ENCODE peak calls at places on chromosome 12, in four cellular contexts. M is heart left ventricle, X is tibial nerve, Q is thyroid gland. C is an unnamed sample.
A peak's percentile ranks its signal among the peaks of the same experiment; 100 is the strongest.

GRCh38 chr12:27779416-27779815 is 617 bp upstream of the KLHL42 start:
- DNase-seq in X (peak; percentile 18), M (no peak), Q (peak; percentile 3), C (peak; percentile 55)

GRCh38 chr12:65948320-65949008 is 124.2 kb downstream of the HMGA2 start:
- DNase-seq in M (peak; percentile 73), X (peak; percentile 62), Q (peak; percentile 90), C (peak; percentile 70)

GRCh38 chr12:126773012-126773411 is 1494.0 kb upstream of the TMEM132C start:
- DNase-seq in X (no peak), M (no peak), Q (no peak), C (no peak)

GRCh38 chr12:104549820-104550480 is 93.2 kb downstream of the CHST11 start:
- DNase-seq in M (no peak), Q (no peak), X (no peak), C (no peak)

GRCh38 chr12:79886917-79887519 is 47.9 kb downstream of the PPP1R12A start:
- DNase-seq in Q (no peak), X (no peak), M (no peak), C (no peak)

GRCh38 chr12:82687020-82687951 is 580 bp downstream of the TMTC2 start:
- DNase-seq in X (no peak), Q (peak; percentile 61), M (peak; percentile 77), C (peak; percentile 28)

GRCh38 chr12:92482599-92482998 is 220.2 kb upstream of the PLEKHG7 start:
- DNase-seq in M (no peak), X (no peak), Q (no peak), C (no peak)

GRCh38 chr12:90585640-90586304 is 369.2 kb downstream of the CCER1 start:
- DNase-seq in Q (no peak), M (no peak), X (no peak), C (no peak)

GRCh38 chr12:27549231-27549800 is 25.3 kb downstream of the PPFIBP1 start:
- DNase-seq in Q (no peak), M (no peak), X (no peak), C (no peak)

GRCh38 chr12:7129647-7130536 is at the start of gene CLSTN3:
- DNase-seq in X (peak; percentile 75), M (peak; percentile 93), Q (peak; percentile 82), C (peak; percentile 88)

GRCh38 chr12:122918827-122919226 is 22.9 kb upstream of the VPS37B start:
- DNase-seq in Q (no peak), X (no peak), M (no peak), C (no peak)

GRCh38 chr12:113461666-113462065 is 10.0 kb downstream of the LHX5 start:
- DNase-seq in X (no peak), Q (no peak), M (no peak), C (no peak)

GRCh38 chr12:3962661-3963483 is 89.7 kb upstream of the PARP11 start:
- DNase-seq in Q (no peak), M (peak; percentile 51), X (no peak), C (peak; percentile 31)

GRCh38 chr12:26153421-26154154 is 28.8 kb upstream of the BHLHE41 start:
- DNase-seq in Q (no peak), X (no peak), M (no peak), C (peak; percentile 87)

GRCh38 chr12:111175404-111175803 is 193.5 kb downstream of the PHETA1 start:
- DNase-seq in X (no peak), Q (no peak), M (no peak), C (no peak)

GRCh38 chr12:27644446-27644845 is 51.8 kb upstream of the REP15 start:
- DNase-seq in Q (no peak), M (no peak), X (no peak), C (no peak)

GRCh38 chr12:44246481-44247105 is 410.7 kb downstream of the TMEM117 start:
- DNase-seq in X (no peak), M (no peak), Q (no peak), C (no peak)

GRCh38 chr12:2376855-2377657 is 324.3 kb downstream of the CACNA1C start:
- DNase-seq in X (no peak), Q (no peak), M (no peak), C (no peak)

GRCh38 chr12:127194176-127194575 is 1072.8 kb upstream of the TMEM132C start:
- DNase-seq in M (no peak), X (no peak), Q (no peak), C (no peak)

GRCh38 chr12:112919131-112919530 is 12.4 kb downstream of the OAS1 start:
- DNase-seq in X (no peak), Q (no peak), M (no peak), C (peak; percentile 31)

GRCh38 chr12:113961921-113962710 is 4.0 kb downstream of the RBM19 start:
- DNase-seq in Q (no peak), X (no peak), M (no peak), C (peak; percentile 56)

GRCh38 chr12:128938886-128939285 is 85.6 kb downstream of the GLT1D1 start:
- DNase-seq in Q (no peak), M (no peak), X (no peak), C (no peak)

GRCh38 chr12:111597731-111598636 is 1.1 kb downstream of the ATXN2 start:
- DNase-seq in Q (peak; percentile 59), M (peak; percentile 77), X (peak; percentile 19), C (peak; percentile 58)

GRCh38 chr12:47735649-47736048 is 10.4 kb upstream of the ENDOU start:
- DNase-seq in X (no peak), Q (no peak), M (peak; percentile 64), C (no peak)

GRCh38 chr12:12228402-12228801 is 38.4 kb downstream of the LRP6 start:
- DNase-seq in M (no peak), Q (no peak), X (no peak), C (no peak)

GRCh38 chr12:32443491-32443890 is 44.1 kb downstream of the FGD4 start:
- DNase-seq in Q (no peak), X (no peak), M (no peak), C (no peak)

GRCh38 chr12:27478949-27479348 is 32.4 kb downstream of the SMCO2 start:
- DNase-seq in Q (no peak), M (no peak), X (no peak), C (no peak)

GRCh38 chr12:24561882-24562760 is 386.8 kb downstream of the BCAT1 start:
- DNase-seq in Q (peak; percentile 82), M (peak; percentile 75), X (peak; percentile 73), C (peak; percentile 34)

GRCh38 chr12:89280833-89281533 is 71.3 kb downstream of the DUSP6 start:
- DNase-seq in Q (no peak), M (no peak), X (no peak), C (no peak)

GRCh38 chr12:49795654-49796105 is 32.5 kb downstream of the NCKAP5L start:
- DNase-seq in Q (no peak), M (no peak), X (no peak), C (no peak)

GRCh38 chr12:131261906-131262305 is 308.2 kb downstream of the ADGRD1 start:
- DNase-seq in X (no peak), M (no peak), Q (peak; percentile 82), C (no peak)

GRCh38 chr12:10212623-10213131 is at the start of gene GABARAPL1:
- DNase-seq in Q (peak; percentile 81), X (peak; percentile 85), M (peak; percentile 91), C (peak; percentile 88)
- TF ChIP-seq POLR2A in Q (peak; percentile 71), X (peak; percentile 66), M (peak; percentile 39), C (peak; percentile 28)

GRCh38 chr12:109052097-109052414 is 320 bp upstream of the USP30 start:
- DNase-seq in X (no peak), Q (no peak), M (no peak), C (no peak)

GRCh38 chr12:109052415-109053323 is at the start of gene USP30:
- DNase-seq in X (peak; percentile 76), Q (peak; percentile 80), M (peak; percentile 92), C (peak; percentile 82)

GRCh38 chr12:109056891-109057290 is 4.5 kb downstream of the USP30 start:
- DNase-seq in Q (no peak), M (no peak), X (no peak), C (no peak)

GRCh38 chr12:109054520-109054919 is 2.1 kb downstream of the USP30 start:
- DNase-seq in X (no peak), Q (no peak), M (no peak), C (no peak)

GRCh38 chr12:109053382-109054123 is 1.2 kb downstream of the USP30 start:
- DNase-seq in Q (no peak), M (no peak), X (no peak), C (no peak)
- TF ChIP-seq POLR2A in Q (no peak), M (no peak), X (no peak), C (peak; percentile 54)

GRCh38 chr12:98456583-98457573 is 58.5 kb upstream of the TMPO start:
- DNase-seq in M (peak; percentile 75), Q (peak; percentile 73), X (no peak), C (peak; percentile 61)
- TF ChIP-seq POLR2A in M (no peak), Q (no peak), X (no peak), C (no peak)

GRCh38 chr12:45730116-45730841 is 773 bp downstream of the ARID2 start:
- DNase-seq in M (peak; percentile 72), X (peak; percentile 32), Q (peak; percentile 47), C (peak; percentile 59)
- TF ChIP-seq POLR2A in M (no peak), X (no peak), Q (no peak), C (no peak)

GRCh38 chr12:29578731-29579130 is 81.2 kb upstream of the OVCH1 start:
- DNase-seq in Q (no peak), X (no peak), M (no peak), C (no peak)

GRCh38 chr12:29580971-29581370 is 83.5 kb upstream of the OVCH1 start:
- DNase-seq in M (no peak), Q (no peak), X (no peak), C (no peak)

GRCh38 chr12:29581641-29582040 is 84.2 kb upstream of the OVCH1 start:
- DNase-seq in M (no peak), Q (no peak), X (no peak), C (no peak)

GRCh38 chr12:29574500-29574899 is 77.0 kb upstream of the OVCH1 start:
- DNase-seq in X (no peak), M (no peak), Q (no peak), C (no peak)

GRCh38 chr12:29578070-29578469 is 80.6 kb upstream of the OVCH1 start:
- DNase-seq in M (no peak), Q (no peak), X (no peak), C (no peak)
- TF ChIP-seq POLR2A in M (no peak), Q (no peak), X (no peak), C (no peak)

GRCh38 chr12:905273-906076 is 44.0 kb downstream of the RAD52 start:
- DNase-seq in Q (no peak), X (no peak), M (no peak), C (no peak)
- TF ChIP-seq POLR2A in Q (no peak), X (no peak), M (no peak), C (no peak)

GRCh38 chr12:121638298-121639202 is 12.2 kb downstream of the ORAI1 start:
- DNase-seq in Q (no peak), X (no peak), M (no peak), C (no peak)
- TF ChIP-seq POLR2A in Q (no peak), X (no peak), M (no peak), C (no peak)